ENCODE peak calls at places on chromosomes 3 and 15, in four cellular contexts. F, H, X and S are unnamed samples.

GRCh38 chr15:31435891-31436628 is 109.4 kb downstream of the KLF13 start:
- DNase-seq in X (no peak), H (no peak), F (no peak), S (no peak)

GRCh38 chr3:115293321-115293720 is 146.2 kb upstream of the ZBTB20 start:
- DNase-seq in F (no peak), H (no peak), X (no peak), S (no peak)

GRCh38 chr3:129106320-129106719 is 15.3 kb downstream of the RAB43 start:
- DNase-seq in H (peak), F (no peak), X (no peak), S (no peak)

GRCh38 chr3:3296858-3297430 is 117.5 kb upstream of the CRBN start:
- DNase-seq in H (no peak), F (no peak), X (no peak), S (no peak)

GRCh38 chr3:126197854-126198584 is 17.6 kb upstream of the ALDH1L1 start:
- DNase-seq in X (peak), H (no peak), F (peak), S (peak)

GRCh38 chr3:168047190-168047795 is 48.4 kb downstream of the GOLIM4 start:
- DNase-seq in X (peak), H (no peak), F (peak), S (no peak)

GRCh38 chr15:80489030-80489594 is 84.9 kb downstream of the ARNT2 start:
- DNase-seq in X (peak), F (peak), H (no peak), S (no peak)

GRCh38 chr15:33392453-33392852 is 81.7 kb downstream of the RYR3 start:
- DNase-seq in X (no peak), H (no peak), F (no peak), S (no peak)

GRCh38 chr3:183745300-183746098 is 47.9 kb downstream of the YEATS2 start:
- DNase-seq in F (no peak), X (no peak), H (no peak), S (no peak)

GRCh38 chr3:131194816-131195215 is 168.1 kb downstream of the NEK11 start:
- DNase-seq in H (no peak), X (no peak), F (no peak), S (no peak)

GRCh38 chr15:86903642-86904421 is 824.2 kb downstream of the AGBL1 start:
- DNase-seq in H (no peak), F (no peak), X (no peak), S (no peak)

GRCh38 chr3:79337798-79338197 is 430.0 kb downstream of the ROBO1 start:
- DNase-seq in F (no peak), X (no peak), H (no peak), S (no peak)

GRCh38 chr15:62060116-62060895 is at the start of gene VPS13C:
- DNase-seq in H (peak), X (peak), F (peak), S (peak)

GRCh38 chr3:61114316-61114953 is 136.8 kb downstream of the FHIT start:
- DNase-seq in H (no peak), F (no peak), X (no peak), S (no peak)

GRCh38 chr3:144162042-144162441 is 190.4 kb downstream of the DIPK2A start:
- DNase-seq in H (no peak), F (peak), X (no peak), S (peak)

GRCh38 chr3:73624363-73625123 is at the start of gene PDZRN3:
- DNase-seq in F (peak), X (no peak), H (peak), S (peak)

GRCh38 chr15:72319360-72319984 is 485 bp downstream of the CELF6 start:
- DNase-seq in H (peak), F (peak), X (no peak), S (peak)

GRCh38 chr3:11637901-11638668 is 5.6 kb downstream of the VGLL4 start:
- DNase-seq in F (no peak), H (no peak), X (peak), S (no peak)

GRCh38 chr15:57298843-57299550 is 77.3 kb upstream of the CGNL1 start:
- DNase-seq in F (no peak), X (no peak), H (no peak), S (no peak)

GRCh38 chr3:4749567-4750002 is 229.7 kb upstream of the BHLHE40 start:
- DNase-seq in X (no peak), H (no peak), F (no peak), S (no peak)

GRCh38 chr3:127734754-127735473 is 62.2 kb downstream of the ABTB1 start:
- DNase-seq in H (no peak), X (peak), F (peak), S (peak)

GRCh38 chr3:127673191-127674098 is 693 bp downstream of the ABTB1 start:
- DNase-seq in X (no peak), H (peak), F (no peak), S (no peak)

GRCh38 chr3:114644372-114644771 is 350.5 kb downstream of the TIGIT start:
- DNase-seq in F (no peak), X (no peak), H (no peak), S (no peak)

GRCh38 chr15:34582461-34583357 is 742 bp downstream of the GOLGA8B start:
- DNase-seq in F (no peak), X (no peak), H (peak), S (no peak)

GRCh38 chr15:62417444-62417843 is 252.4 kb upstream of the C2CD4B start:
- DNase-seq in X (no peak), H (no peak), F (no peak), S (no peak)

GRCh38 chr3:114730397-114730796 is 416.7 kb downstream of the ZBTB20 start:
- DNase-seq in X (no peak), F (no peak), H (no peak), S (no peak)

GRCh38 chr3:46383211-46383945 is 12.6 kb downstream of the CCR5 start:
- DNase-seq in H (no peak), X (no peak), F (no peak), S (no peak)

GRCh38 chr3:129622418-129622872 is 16.0 kb upstream of the PLXND1 start:
- DNase-seq in H (peak), X (no peak), F (no peak), S (no peak)